ENCODE peak calls at places on chromosomes 13 and 19, in ten cellular contexts. V is psoas muscle; A is thyroid gland; D is heart left ventricle; Q is NT2/D1; I is GM23248; N is right atrium auricular region; M is RWPE2; G is kidney; H is CD4-positive, CD25-positive, alpha-beta regulatory T cell. K is an unnamed sample.
A peak's percentile ranks its signal among the peaks of the same experiment; 100 is the strongest.

GRCh38 chr13:43545317-43545874 is 241.4 kb downstream of the ENOX1 start:
- DNase-seq in V (no peak), A (no peak), D (no peak), Q (no peak), I (no peak), N (no peak), M (no peak), G (peak; percentile 71), H (no peak), K (peak; percentile 25)

GRCh38 chr19:22945560-22945959 is 57.4 kb downstream of the ZNF728 start:
- DNase-seq in V (no peak), A (no peak), D (no peak), Q (peak; percentile 35), I (peak; percentile 14), N (no peak), M (no peak), G (no peak), H (no peak), K (no peak)

GRCh38 chr19:51441410-51442390 is 16.6 kb downstream of the SIGLEC8 start:
- DNase-seq in V (no peak), A (peak; percentile 6), D (no peak), Q (no peak), I (no peak), N (no peak), M (no peak), G (peak; percentile 52), H (peak; percentile 64), K (no peak)

GRCh38 chr19:11540642-11541041 is 2.0 kb downstream of the CNN1 start:
- DNase-seq in V (no peak), A (no peak), D (no peak), Q (no peak), I (no peak), N (no peak), M (no peak), G (no peak), H (no peak), K (no peak)

GRCh38 chr13:20159646-20160345 is 1.1 kb downstream of the GJA3 start:
- DNase-seq in V (no peak), A (no peak), D (no peak), Q (no peak), I (peak; percentile 73), N (peak; percentile 43), M (no peak), G (no peak), H (no peak), K (no peak)

GRCh38 chr19:45764487-45764886 is 4.6 kb downstream of the SIX5 start:
- DNase-seq in V (no peak), A (no peak), D (no peak), Q (no peak), I (no peak), N (no peak), M (no peak), G (no peak), H (no peak), K (no peak)

GRCh38 chr13:28817204-28817603 is 2.9 kb upstream of the MTUS2 start:
- DNase-seq in V (no peak), A (no peak), D (no peak), Q (no peak), I (no peak), N (no peak), M (no peak), G (no peak), H (no peak), K (no peak)

GRCh38 chr13:26964278-26965057 is 203.9 kb upstream of the GPR12 start:
- DNase-seq in V (no peak), A (no peak), D (peak; percentile 82), Q (no peak), I (peak; percentile 14), N (peak; percentile 71), M (no peak), G (no peak), H (no peak), K (no peak)

GRCh38 chr19:44582581-44583265 is 30.6 kb upstream of the IGSF23 start:
- DNase-seq in V (no peak), A (no peak), D (no peak), Q (peak; percentile 54), I (peak; percentile 61), N (no peak), M (no peak), G (no peak), H (no peak), K (no peak)

GRCh38 chr13:112392719-112393118 is 16.6 kb downstream of the SPACA7 start:
- DNase-seq in V (no peak), A (no peak), D (no peak), Q (no peak), I (no peak), N (no peak), M (no peak), G (no peak), H (no peak), K (no peak)

GRCh38 chr13:112397108-112397507 is 21.0 kb downstream of the SPACA7 start:
- DNase-seq in V (no peak), A (no peak), D (no peak), Q (no peak), I (no peak), N (no peak), M (no peak), G (no peak), H (no peak), K (no peak)

GRCh38 chr13:112391747-112392146 is 15.6 kb downstream of the SPACA7 start:
- DNase-seq in V (no peak), A (no peak), D (no peak), Q (peak; percentile 15), I (no peak), N (no peak), M (no peak), G (no peak), H (no peak), K (no peak)
- H3K36me3 ChIP-seq in V (no peaks in the 10 kb centered on the region), A (no peaks in the 10 kb centered on the region), D (no peaks in the 10 kb centered on the region), Q (no peaks in the 10 kb centered on the region), I (no peaks in the 10 kb centered on the region), N (no peaks in the 10 kb centered on the region), M (no peaks in the 10 kb centered on the region), G (no peaks in the 10 kb centered on the region), H (no peaks in the 10 kb centered on the region), K (no peaks in the 10 kb centered on the region)

GRCh38 chr13:112965103-112965502 is 3.9 kb upstream of the MCF2L start:
- DNase-seq in V (peak; percentile 65), A (no peak), D (peak; percentile 66), Q (no peak), I (no peak), N (no peak), M (peak; percentile 47), G (peak; percentile 59), H (no peak), K (no peak)

GRCh38 chr13:112961457-112962369 is 7.3 kb upstream of the MCF2L start:
- DNase-seq in V (peak; percentile 33), A (no peak), D (no peak), Q (no peak), I (no peak), N (no peak), M (peak; percentile 38), G (no peak), H (no peak), K (no peak)

GRCh38 chr13:112962396-112962795 is 6.6 kb upstream of the MCF2L start:
- DNase-seq in V (peak; percentile 32), A (no peak), D (no peak), Q (no peak), I (no peak), N (no peak), M (peak; percentile 49), G (no peak), H (no peak), K (no peak)

GRCh38 chr13:112963641-112964040 is 5.4 kb upstream of the MCF2L start:
- DNase-seq in V (peak; percentile 22), A (no peak), D (no peak), Q (no peak), I (no peak), N (no peak), M (peak; percentile 38), G (peak; percentile 66), H (no peak), K (no peak)

GRCh38 chr13:112962911-112963625 is 5.9 kb upstream of the MCF2L start:
- DNase-seq in V (peak; percentile 15), A (no peak), D (no peak), Q (no peak), I (no peak), N (no peak), M (peak; percentile 14), G (no peak), H (no peak), K (no peak)
- H3K36me3 ChIP-seq in V (no peaks in the 10 kb centered on the region), A (no peaks in the 10 kb centered on the region), D (no peaks in the 10 kb centered on the region), Q (no peaks in the 10 kb centered on the region), I (no peaks in the 10 kb centered on the region), N (no peaks in the 10 kb centered on the region), M (no peaks in the 10 kb centered on the region), G (no peaks in the 10 kb centered on the region), H (no peaks in the 10 kb centered on the region), K (no peaks in the 10 kb centered on the region)

GRCh38 chr19:36140289-36141038 is 598 bp downstream of the CAPNS1 start:
- DNase-seq in V (no peak), A (peak; percentile 53), D (peak; percentile 75), Q (no peak), I (peak; percentile 70), N (no peak), M (no peak), G (peak; percentile 86), H (peak; percentile 52), K (peak; percentile 28)

GRCh38 chr19:36142046-36142445 is 2.2 kb downstream of the CAPNS1 start:
- DNase-seq in V (no peak), A (no peak), D (no peak), Q (no peak), I (no peak), N (no peak), M (no peak), G (no peak), H (no peak), K (peak; percentile 21)

GRCh38 chr19:36141039-36141914 is 1.4 kb downstream of the CAPNS1 start:
- DNase-seq in V (peak; percentile 93), A (peak; percentile 76), D (peak; percentile 91), Q (peak; percentile 64), I (peak; percentile 93), N (peak; percentile 92), M (peak; percentile 89), G (peak; percentile 95), H (peak; percentile 83), K (peak; percentile 88)

GRCh38 chr19:36142496-36142895 is 2.6 kb downstream of the CAPNS1 start:
- DNase-seq in V (no peak), A (no peak), D (no peak), Q (no peak), I (no peak), N (no peak), M (no peak), G (no peak), H (no peak), K (no peak)

DNA sequence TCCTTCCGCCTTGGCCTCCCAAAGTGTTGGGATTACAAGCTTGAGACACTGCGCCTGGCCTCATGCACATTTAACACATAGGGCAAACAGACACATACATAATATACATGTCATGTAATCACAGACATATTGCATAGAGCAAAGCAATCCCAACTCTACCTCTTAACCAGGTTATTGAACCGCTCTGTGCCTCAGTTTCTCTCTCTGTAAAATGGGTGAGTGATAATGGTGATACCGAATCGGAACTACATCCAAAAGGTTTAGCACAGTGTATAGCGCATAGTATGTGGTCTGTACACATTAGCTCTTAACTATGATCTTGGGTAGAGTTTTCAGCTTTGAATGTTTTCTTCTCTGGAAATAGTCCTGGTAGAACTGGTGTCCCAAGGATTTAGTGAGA is 4.8 kb downstream of the CAPNS1 start:
- DNase-seq in V (no peak), A (no peak), D (no peak), Q (no peak), I (no peak), N (no peak), M (no peak), G (no peak), H (no peak), K (no peak)
- H3K36me3 ChIP-seq in V (peaks cover 80% of the 10 kb centered on the region), A (peaks cover 60% of the 10 kb centered on the region), D (peaks cover 79% of the 10 kb centered on the region), Q (peaks cover 68% of the 10 kb centered on the region), I (peaks cover 31% of the 10 kb centered on the region), N (peaks cover 73% of the 10 kb centered on the region), M (peaks cover 71% of the 10 kb centered on the region), G (peaks cover 35% of the 10 kb centered on the region), H (peaks cover 55% of the 10 kb centered on the region), K (peaks cover 80% of the 10 kb centered on the region)

GRCh38 chr19:29706635-29707034 is 8.4 kb downstream of the C19orf12 start:
- DNase-seq in V (no peak), A (no peak), D (no peak), Q (no peak), I (no peak), N (no peak), M (no peak), G (no peak), H (no peak), K (no peak)
- H3K36me3 ChIP-seq in V (peaks cover 65% of the 10 kb centered on the region), A (peaks cover 21% of the 10 kb centered on the region), D (peaks cover 65% of the 10 kb centered on the region), Q (peaks cover 36% of the 10 kb centered on the region), I (no peaks in the 10 kb centered on the region), N (peaks cover 47% of the 10 kb centered on the region), M (no peaks in the 10 kb centered on the region), G (peaks cover 4% of the 10 kb centered on the region), H (peaks cover 54% of the 10 kb centered on the region), K (peaks cover 42% of the 10 kb centered on the region)